ENCODE peak calls at places on chromosomes 5 and 9, in six cellular contexts. W, E, M, D, V and K are unnamed samples.

GRCh38 chr5:131959906-131960305 is 14.4 kb upstream of the MEIKIN start:
- DNase-seq in E (no peak), M (no peak), V (no peak), W (no peak), D (no peak), K (no peak)

GRCh38 chr5:116441223-116441622 is 133.4 kb downstream of the SEMA6A start:
- DNase-seq in W (no peak), M (no peak), V (no peak), E (no peak), D (no peak), K (no peak)

GRCh38 chr5:154901276-154901675 is 36.7 kb downstream of the GEMIN5 start:
- DNase-seq in D (no peak), M (peak; percentile 57), V (no peak), E (no peak), W (no peak), K (no peak)

GRCh38 chr5:14305045-14305444 is 161.9 kb downstream of the TRIO start:
- DNase-seq in D (peak; percentile 63), W (no peak), E (no peak), M (peak; percentile 94), V (no peak), K (no peak)

GRCh38 chr9:78304357-78304756 is 7.4 kb downstream of the PSAT1 start:
- DNase-seq in M (no peak), W (no peak), D (no peak), E (no peak), V (no peak), K (no peak)

GRCh38 chr5:109027983-109028607 is 280.4 kb downstream of the FER start:
- DNase-seq in V (no peak), M (no peak), E (no peak), D (no peak), W (no peak), K (no peak)

GRCh38 chr9:99294850-99295461 is 72.9 kb downstream of the SEC61B start:
- DNase-seq in V (no peak), D (no peak), W (no peak), M (no peak), E (no peak), K (no peak)

GRCh38 chr9:87678650-87679355 is 47.1 kb upstream of the CTSL start:
- DNase-seq in M (peak; percentile 83), V (no peak), D (peak; percentile 50), W (no peak), E (no peak), K (peak; percentile 74)

GRCh38 chr5:35679351-35679750 is 61.7 kb downstream of the SPEF2 start:
- DNase-seq in E (no peak), W (no peak), M (no peak), V (no peak), D (no peak), K (no peak)

GRCh38 chr5:61768692-61769281 is 436.7 kb downstream of the ZSWIM6 start:
- DNase-seq in V (no peak), E (no peak), D (no peak), M (no peak), W (no peak), K (no peak)

GRCh38 chr9:6450641-6451375 is 37.8 kb downstream of the UHRF2 start:
- DNase-seq in E (no peak), W (no peak), V (no peak), M (no peak), D (no peak), K (no peak)

GRCh38 chr9:693460-694390 is 147.8 kb upstream of the DMRT1 start:
- DNase-seq in M (peak; percentile 90), V (no peak), E (peak; percentile 74), D (peak; percentile 57), W (peak; percentile 74), K (peak; percentile 78)

GRCh38 chr5:5014836-5015235 is 125.3 kb upstream of the ADAMTS16 start:
- DNase-seq in D (no peak), V (no peak), E (no peak), M (no peak), W (peak; percentile 63), K (no peak)

GRCh38 chr9:82563094-82563493 is 499.8 kb downstream of the RASEF start:
- DNase-seq in V (no peak), D (no peak), E (no peak), M (no peak), W (no peak), K (no peak)

GRCh38 chr5:168925160-168925559 is 346.0 kb upstream of the PANK3 start:
- DNase-seq in E (no peak), D (no peak), V (no peak), M (no peak), W (no peak), K (no peak)

GRCh38 chr5:11904270-11904906 is at the start of gene CTNND2:
- DNase-seq in W (no peak), E (no peak), D (no peak), M (no peak), V (peak; percentile 76), K (no peak)

GRCh38 chr5:52950686-52951085 is 38.5 kb upstream of the ITGA2 start:
- DNase-seq in D (no peak), E (no peak), V (no peak), W (no peak), M (no peak), K (no peak)

GRCh38 chr5:68251804-68252648 is 36.5 kb downstream of the PIK3R1 start:
- DNase-seq in E (peak; percentile 57), D (peak; percentile 13), V (no peak), M (peak; percentile 89), W (no peak), K (peak; percentile 70)

GRCh38 chr9:112831281-112831851 is 59.3 kb downstream of the SLC46A2 start:
- DNase-seq in V (peak; percentile 81), M (peak; percentile 38), E (peak; percentile 7), D (no peak), W (peak; percentile 75), K (peak; percentile 66)

GRCh38 chr9:69173891-69174644 is at the start of gene TJP2:
- DNase-seq in W (peak; percentile 88), D (no peak), E (peak; percentile 46), M (peak; percentile 78), V (peak; percentile 88), K (peak; percentile 82)

GRCh38 chr9:20220286-20220685 is 402.0 kb downstream of the MLLT3 start:
- DNase-seq in W (no peak), V (no peak), E (no peak), M (peak; percentile 7), D (no peak), K (no peak)

DNA sequence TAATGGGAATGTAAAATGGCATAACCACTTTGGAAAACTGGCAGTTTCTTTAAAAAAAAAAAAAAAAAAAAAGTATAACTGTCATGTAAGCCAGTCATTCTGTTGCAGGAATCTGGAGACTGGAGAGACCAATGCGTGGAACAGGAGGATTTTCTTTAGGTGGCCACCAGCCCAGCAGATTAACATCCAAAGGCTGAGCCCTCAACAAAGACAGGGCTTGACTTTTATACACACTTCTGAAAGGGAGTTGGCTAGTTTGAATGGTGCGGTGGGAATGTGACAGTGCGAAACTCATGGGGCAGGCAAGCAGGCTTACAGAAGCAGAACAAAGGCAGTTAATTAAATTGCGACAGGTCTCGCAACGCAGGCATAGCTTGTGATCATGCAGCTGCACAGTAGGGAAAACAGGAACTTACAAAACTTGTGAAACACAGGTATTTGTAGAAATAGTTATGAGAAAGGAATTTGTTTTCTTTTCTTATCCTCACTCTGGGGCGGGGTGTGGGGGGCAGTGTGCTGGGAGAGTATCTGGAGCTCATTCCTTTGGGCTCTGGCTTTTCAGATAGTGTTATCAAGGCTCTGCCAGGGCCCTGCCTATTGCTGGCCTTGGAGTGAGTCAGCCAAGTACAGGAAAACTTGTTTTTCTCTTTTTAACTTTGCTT is 12.0 kb downstream of the UIMC1 start:
- DNase-seq in V (peak; percentile 83), W (peak; percentile 62), D (no peak), M (peak; percentile 51), E (no peak), K (peak; percentile 59)
- H3K9me3 ChIP-seq in V (no peaks in the 10 kb centered on the region), W (no peaks in the 10 kb centered on the region), D (no peaks in the 10 kb centered on the region), M (no peaks in the 10 kb centered on the region), E (no peaks in the 10 kb centered on the region), K (peaks cover 10% of the 10 kb centered on the region)

DNA sequence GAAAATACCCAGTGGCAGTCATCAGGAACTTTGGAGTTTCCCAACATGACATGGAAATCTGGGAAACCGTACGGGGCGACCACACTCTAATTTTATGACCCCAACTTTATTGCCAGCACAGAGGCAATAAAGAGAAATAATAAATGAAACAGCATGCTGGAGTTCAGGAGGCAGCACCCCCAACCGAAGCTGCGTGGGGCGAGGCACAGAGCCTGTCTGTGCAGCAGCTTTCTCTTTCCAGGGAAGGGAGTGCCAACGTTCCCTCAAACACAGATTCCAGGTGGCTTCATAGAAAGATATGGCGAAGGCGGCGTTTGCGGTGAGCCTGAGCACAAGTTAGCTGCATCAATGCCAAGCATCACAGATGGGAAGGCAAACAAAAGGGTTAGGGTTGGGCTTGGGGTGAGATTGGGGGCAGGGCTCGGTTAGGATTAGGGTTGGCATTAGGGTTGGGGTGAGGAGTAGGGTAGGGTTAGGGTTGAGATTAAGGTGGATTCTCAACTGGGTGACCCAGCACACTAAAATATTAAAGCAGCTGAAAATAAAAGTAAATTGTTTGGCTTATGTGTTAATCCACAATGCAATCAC is 114.8 kb downstream of the HSD17B3 start:
- DNase-seq in V (no peak), W (no peak), D (no peak), M (no peak), E (no peak), K (no peak)
- H3K9me3 ChIP-seq in V (peaks cover 5% of the 10 kb centered on the region), W (peaks cover 5% of the 10 kb centered on the region), D (peaks cover 9% of the 10 kb centered on the region), M (no peaks in the 10 kb centered on the region), E (no peaks in the 10 kb centered on the region), K (peaks cover 5% of the 10 kb centered on the region)

GRCh38 chr5:140767444-140767843 is 18.5 kb upstream of the PCDHA1 start:
- DNase-seq in E (no peak), W (no peak), D (no peak), M (no peak), V (no peak), K (no peak)
- H3K9me3 ChIP-seq in E (peaks cover 53% of the 10 kb centered on the region), W (peaks cover 11% of the 10 kb centered on the region), D (peaks cover 30% of the 10 kb centered on the region), M (no peaks in the 10 kb centered on the region), V (peaks cover 100% of the 10 kb centered on the region), K (peaks cover 44% of the 10 kb centered on the region)

DNA sequence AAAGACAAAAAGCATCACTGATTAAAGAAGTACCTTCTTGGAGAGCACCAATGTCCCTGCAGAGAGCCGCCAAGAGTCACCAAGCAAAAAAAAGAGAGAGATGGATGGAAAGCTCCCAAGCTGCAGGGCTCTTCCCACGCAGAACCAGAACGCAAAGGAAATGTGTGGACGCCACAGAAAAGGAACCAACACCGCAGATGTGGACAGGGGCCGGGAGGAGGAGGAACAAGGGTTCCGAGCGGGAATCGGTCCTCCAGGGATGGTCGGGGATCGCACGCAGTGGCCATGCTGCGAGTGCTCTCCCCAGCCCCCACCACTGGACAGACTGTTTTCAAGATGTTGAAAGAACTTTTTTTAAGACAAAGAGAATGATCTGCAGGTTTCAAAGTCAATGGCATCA is 40.2 kb upstream of the ZNF354A start:
- DNase-seq in E (no peak), V (no peak), W (no peak), M (no peak), D (no peak), K (no peak)
- H3K9me3 ChIP-seq in E (no peaks in the 10 kb centered on the region), V (no peaks in the 10 kb centered on the region), W (peaks cover 3% of the 10 kb centered on the region), M (no peaks in the 10 kb centered on the region), D (peaks cover 80% of the 10 kb centered on the region), K (no peaks in the 10 kb centered on the region)

DNA sequence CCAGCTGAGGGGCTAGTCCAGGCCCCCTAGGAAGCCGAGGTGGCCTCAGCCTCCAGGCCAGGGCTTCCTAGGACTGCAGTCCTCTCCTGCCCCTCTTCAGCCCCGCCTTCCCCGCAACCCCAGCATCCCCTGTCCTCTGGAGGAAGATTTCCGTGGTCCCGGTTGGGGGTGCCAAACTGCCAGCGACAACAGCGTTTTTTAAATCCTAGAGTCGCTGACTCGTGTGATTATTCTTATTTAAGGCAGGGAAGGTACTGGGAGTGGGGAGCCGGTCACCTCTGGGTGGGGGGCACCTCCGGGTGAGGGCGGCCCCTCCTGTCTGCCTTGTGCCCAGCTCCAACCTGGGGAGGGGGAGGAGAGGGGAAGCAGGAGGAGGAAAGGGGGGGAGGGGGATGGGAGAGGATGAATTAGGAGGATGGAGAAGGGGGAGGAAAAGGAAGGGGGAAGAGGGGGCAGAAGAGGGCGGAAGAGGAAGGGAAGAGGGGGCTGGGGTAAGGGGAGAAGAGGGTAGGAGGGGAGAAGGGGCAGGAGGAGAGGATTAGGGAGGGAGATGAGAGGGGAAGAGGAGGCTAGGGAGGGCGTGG is 173.1 kb upstream of the IER5L start:
- DNase-seq in E (no peak), W (peak; percentile 61), V (no peak), D (no peak), M (peak; percentile 36), K (no peak)
- H3K9me3 ChIP-seq in E (no peaks in the 10 kb centered on the region), W (peaks cover 3% of the 10 kb centered on the region), V (peaks cover 7% of the 10 kb centered on the region), D (peaks cover 13% of the 10 kb centered on the region), M (no peaks in the 10 kb centered on the region), K (no peaks in the 10 kb centered on the region)